ENCODE peak calls at places on chromosome 18, in seven cellular contexts. C is GM12878, I is right atrium auricular region, W is testis, P is iPS DF 6.9, G is neural progenitor cell, U is fibroblast of lung. T is an unnamed sample. For H3K36me3, the result is how much of the 10 kb centered on the place peaks cover.

GRCh38 chr18:54888933-54889332 is 60.7 kb downstream of the RAB27B start:
- DNase-seq in C (no peak), I (no peak), W (no peak), P (no peak), G (no peak), U (peak), T (peak)

GRCh38 chr18:55300469-55301195 is 287.4 kb downstream of the TCF4 start:
- DNase-seq in C (no peak), I (no peak), W (no peak), P (no peak), G (no peak), U (peak), T (no peak)

GRCh38 chr18:61942072-61942471 is 49.3 kb upstream of the RNF152 start:
- DNase-seq in C (no peak), I (no peak), W (no peak), P (no peak), G (no peak), U (no peak), T (no peak)

GRCh38 chr18:26301681-26302080 is 75.4 kb downstream of the TAF4B start:
- DNase-seq in C (no peak), I (no peak), W (no peak), P (no peak), G (no peak), U (peak), T (peak)

GRCh38 chr18:9796933-9797549 is 88.7 kb upstream of the TXNDC2 start:
- DNase-seq in C (no peak), I (no peak), W (peak), P (no peak), G (no peak), U (no peak), T (no peak)

GRCh38 chr18:39622431-39622830 is 2056.8 kb upstream of the CELF4 start:
- DNase-seq in C (no peak), I (no peak), W (no peak), P (no peak), G (no peak), U (peak), T (peak)

GRCh38 chr18:6653880-6654279 is 75.6 kb upstream of the ARHGAP28 start:
- DNase-seq in C (no peak), I (no peak), W (no peak), P (no peak), G (no peak), U (no peak), T (no peak)

GRCh38 chr18:41621177-41621576 is 333.9 kb upstream of the PIK3C3 start:
- DNase-seq in C (no peak), I (no peak), W (no peak), P (no peak), G (no peak), U (no peak), T (no peak)

GRCh38 chr18:12053312-12053711 is 40.3 kb upstream of the ANKRD62 start:
- DNase-seq in C (no peak), I (peak), W (no peak), P (no peak), G (no peak), U (no peak), T (no peak)

GRCh38 chr18:12247946-12248345 is 6.2 kb upstream of the CIDEA start:
- DNase-seq in C (no peak), I (no peak), W (no peak), P (no peak), G (no peak), U (no peak), T (no peak)

GRCh38 chr18:12839526-12840196 is 44.4 kb downstream of the PTPN2 start:
- DNase-seq in C (peak), I (no peak), W (no peak), P (no peak), G (no peak), U (peak), T (peak)

GRCh38 chr18:68418226-68418868 is 296.6 kb downstream of the TMX3 start:
- DNase-seq in C (no peak), I (no peak), W (no peak), P (no peak), G (no peak), U (no peak), T (peak)

GRCh38 chr18:3139406-3139805 is 80.4 kb downstream of the MYOM1 start:
- DNase-seq in C (no peak), I (no peak), W (no peak), P (no peak), G (no peak), U (no peak), T (no peak)

GRCh38 chr18:10455726-10456453 is 1.5 kb downstream of the APCDD1 start:
- DNase-seq in C (no peak), I (no peak), W (no peak), P (no peak), G (peak), U (no peak), T (no peak)

GRCh38 chr18:66222174-66222573 is 381.7 kb downstream of the CDH19 start:
- DNase-seq in C (no peak), I (no peak), W (no peak), P (no peak), G (no peak), U (no peak), T (no peak)

GRCh38 chr18:32371384-32371783 is 99.3 kb downstream of the GAREM1 start:
- DNase-seq in C (no peak), I (no peak), W (no peak), P (no peak), G (no peak), U (no peak), T (no peak)
- H3K27ac ChIP-seq in C (no peak), I (no peak), W (no peak), P (no peak), G (no peak), U (no peak), T (no peak)

GRCh38 chr18:47149457-47150028 is 757 bp downstream of the HDHD2 start:
- DNase-seq in C (no peak), I (no peak), W (peak), P (no peak), G (peak), U (peak), T (peak)

GRCh38 chr18:47150824-47151366 is 595 bp upstream of the HDHD2 start:
- DNase-seq in C (no peak), I (no peak), W (no peak), P (no peak), G (peak), U (no peak), T (no peak)

GRCh38 chr18:47150029-47150823 is at the start of gene HDHD2:
- DNase-seq in C (no peak), I (peak), W (peak), P (peak), G (peak), U (peak), T (peak)

DNA sequence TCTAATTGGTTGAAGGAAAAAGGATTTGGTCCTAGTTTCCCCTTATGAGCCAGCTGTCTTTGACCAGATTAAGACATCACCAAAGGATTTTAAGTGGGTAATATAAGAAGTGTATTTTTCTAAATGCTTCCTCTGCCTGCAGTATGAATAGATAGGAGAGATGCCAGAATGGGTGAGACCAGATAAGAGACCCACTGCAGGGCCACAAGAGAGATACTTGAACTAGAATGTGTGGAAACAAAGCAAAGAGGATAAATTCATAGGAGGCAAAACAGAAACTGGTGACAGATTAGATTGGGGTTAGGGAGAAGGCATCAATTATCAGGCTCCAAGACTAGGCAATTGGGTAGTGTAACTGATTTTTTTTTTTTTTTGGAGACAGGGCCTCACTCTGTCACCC is 1.2 kb upstream of the HDHD2 start:
- DNase-seq in C (no peak), I (no peak), W (no peak), P (no peak), G (no peak), U (no peak), T (no peak)
- H3K4me3 ChIP-seq in C (peak), I (no peak), W (peak), P (no peak), G (peak), U (peak), T (peak)

DNA sequence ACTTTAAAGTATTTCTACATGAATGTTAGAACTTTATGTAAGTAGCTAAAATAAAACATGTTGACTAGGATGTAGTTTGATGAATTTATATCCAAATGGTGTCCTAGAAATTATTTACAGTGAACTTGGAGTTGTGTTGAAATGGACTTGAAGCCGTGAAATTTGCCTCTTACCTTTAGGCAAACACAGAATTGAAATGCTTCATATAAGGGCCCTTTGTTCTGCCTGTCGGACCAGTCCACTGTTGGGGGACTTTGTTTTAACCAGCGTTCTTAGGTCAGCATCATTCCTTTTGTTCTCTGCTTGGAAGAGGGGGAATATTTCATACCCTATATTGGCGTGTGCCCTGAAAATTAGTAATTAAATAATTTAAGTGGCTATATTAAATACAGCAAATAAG is 18.3 kb downstream of the RAB12 start:
- DNase-seq in C (no peak), I (no peak), W (no peak), P (no peak), G (no peak), U (no peak), T (no peak)
- H3K36me3 ChIP-seq in C (under half), I (under half), W (under half), P (under half), G (under half), U (under half), T (under half)

DNA sequence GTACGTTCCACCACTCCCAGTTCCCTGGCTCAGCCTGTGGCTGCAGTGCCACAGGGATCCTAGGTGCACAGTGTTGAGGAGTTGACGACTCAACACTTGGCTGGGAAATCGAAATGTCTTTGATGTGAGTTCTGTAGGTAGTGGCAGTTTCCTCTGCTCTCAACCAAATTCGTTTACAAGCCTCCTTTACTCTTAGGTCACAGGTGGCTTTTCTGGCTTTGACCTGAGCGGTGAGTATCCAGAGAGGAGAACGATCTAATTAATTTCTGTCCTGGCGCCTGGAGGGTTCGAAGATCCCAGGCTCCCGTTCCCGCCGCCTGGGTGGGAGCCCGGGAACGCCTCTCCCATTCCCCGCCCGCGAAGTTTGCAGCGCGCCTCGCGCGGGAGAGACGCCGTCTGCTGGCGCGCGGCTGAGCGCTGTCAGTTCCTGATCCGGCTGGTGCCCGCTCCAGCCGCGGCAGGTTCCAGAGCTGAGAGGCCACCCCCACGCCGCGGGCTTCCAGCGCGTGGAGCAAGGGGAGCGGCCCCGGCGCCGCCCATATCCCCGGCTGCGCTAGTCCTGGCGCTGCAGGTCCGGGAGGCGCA is at the start of gene LAMA3:
- DNase-seq in C (no peak), I (no peak), W (peak), P (no peak), G (peak), U (peak), T (peak)
- H3K27ac ChIP-seq in C (no peak), I (peak), W (no peak), P (no peak), G (no peak), U (no peak), T (no peak)

GRCh38 chr18:64987096-64987495 is 763.7 kb upstream of the CDH7 start:
- DNase-seq in C (no peak), I (no peak), W (no peak), P (no peak), G (no peak), U (no peak), T (no peak)

GRCh38 chr18:64993695-64994094 is 757.1 kb upstream of the CDH7 start:
- DNase-seq in C (no peak), I (no peak), W (no peak), P (no peak), G (no peak), U (no peak), T (peak)

GRCh38 chr18:64994370-64994769 is 756.4 kb upstream of the CDH7 start:
- DNase-seq in C (no peak), I (no peak), W (no peak), P (no peak), G (no peak), U (no peak), T (no peak)

GRCh38 chr18:64992654-64993053 is 758.2 kb upstream of the CDH7 start:
- DNase-seq in C (no peak), I (no peak), W (no peak), P (no peak), G (no peak), U (no peak), T (no peak)

DNA sequence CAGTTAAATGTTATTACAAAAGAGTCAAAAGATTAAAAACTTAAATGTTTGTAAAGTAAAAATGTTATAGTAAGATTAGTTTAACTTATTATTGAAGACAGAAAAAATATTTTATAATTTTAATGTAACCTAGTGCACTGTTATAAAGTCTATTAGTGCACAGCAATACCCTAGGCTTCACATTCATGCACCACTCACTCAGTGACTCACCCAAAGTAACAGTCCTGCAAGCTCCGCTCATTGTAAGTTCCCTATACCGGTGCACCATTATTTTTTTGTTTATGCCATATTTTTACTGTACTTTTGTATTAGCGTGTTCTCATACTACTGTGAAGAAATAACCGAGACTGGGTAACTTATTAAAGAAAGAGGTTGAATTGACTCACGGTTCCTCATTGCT is 759.7 kb upstream of the CDH7 start:
- DNase-seq in C (no peak), I (no peak), W (no peak), P (no peak), G (no peak), U (no peak), T (no peak)
- H3K4me3 ChIP-seq in C (no peak), I (peak), W (no peak), P (no peak), G (no peak), U (no peak), T (no peak)

T was measured in cardiac muscle cell.